ENCODE peak calls at places on chromosome 19, in five cellular contexts. F is MM.1S, D is K562, A is neural progenitor cell, G is kidney. T is an unnamed sample.

GRCh38 chr19:15875075-15875474 is 22.8 kb downstream of the CYP4F2 start:
- DNase-seq in D (no peak), F (no peak), G (no peak), A (no peak), T (no peak)

GRCh38 chr19:54252243-54252642 is 4.8 kb downstream of the LILRB5 start:
- DNase-seq in F (no peak), G (no peak), A (no peak), D (no peak), T (no peak)

GRCh38 chr19:35545001-35545854 is at the start of gene TMEM147:
- DNase-seq in G (peak; percentile 98), F (peak; percentile 89), A (peak; percentile 96), D (peak; percentile 94), T (no peak)

GRCh38 chr19:19447536-19448237 is 42.2 kb downstream of the GATAD2A start:
- DNase-seq in F (no peak), G (peak; percentile 59), A (no peak), D (no peak), T (no peak)

GRCh38 chr19:3968556-3969434 is 2.1 kb downstream of the DAPK3 start:
- DNase-seq in G (peak; percentile 96), D (peak; percentile 64), A (peak; percentile 96), F (no peak), T (peak; percentile 88)

GRCh38 chr19:27966390-27966816 is 1246.5 kb downstream of the UQCRFS1 start:
- DNase-seq in G (no peak), D (peak; percentile 18), A (peak; percentile 19), F (peak; percentile 41), T (no peak)

GRCh38 chr19:17346109-17346671 is 8.8 kb downstream of the GTPBP3 start:
- DNase-seq in D (peak; percentile 86), G (peak; percentile 89), A (peak; percentile 83), F (peak; percentile 69), T (no peak)

GRCh38 chr19:35169226-35169995 is 14.9 kb downstream of the FXYD5 start:
- DNase-seq in A (no peak), F (no peak), D (no peak), G (no peak), T (no peak)

DNA sequence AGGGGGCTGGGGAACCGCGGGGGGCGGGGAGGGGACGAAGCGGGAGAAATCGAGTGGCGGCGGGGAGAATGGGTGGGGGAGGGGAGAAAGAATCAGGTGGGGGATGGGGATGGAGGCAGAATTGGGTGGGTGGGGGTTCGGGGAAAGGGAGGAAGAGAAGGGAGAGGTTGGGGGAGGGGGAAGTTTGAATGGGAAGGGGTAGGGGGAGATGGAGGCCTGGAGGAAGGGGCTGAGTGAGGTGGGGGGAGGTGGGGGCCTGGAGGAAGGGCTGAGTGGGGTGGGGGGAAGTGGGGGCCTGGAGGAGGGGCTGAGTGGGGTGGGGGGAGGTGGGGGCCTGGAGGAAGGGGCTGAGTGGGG is 391 bp upstream of the ADAMTS10 start:
- DNase-seq in D (no peak), A (no peak), F (no peak), G (no peak), T (no peak)
- H3K9ac ChIP-seq in D (no peak overlapping the region), A (no peak overlapping the region), F (no peak overlapping the region), G (no peak overlapping the region), T (peak overlapping the region; percentile 59)

GRCh38 chr19:1856698-1857603 is 6.4 kb downstream of the KLF16 start:
- DNase-seq in A (peak; percentile 44), D (peak; percentile 95), G (peak; percentile 95), F (peak; percentile 82), T (no peak)

GRCh38 chr19:1855040-1855827 is 7.0 kb upstream of the REXO1 start:
- DNase-seq in D (peak; percentile 94), G (peak; percentile 97), A (peak; percentile 93), F (peak; percentile 93), T (no peak)

GRCh38 chr19:1855828-1856255 is 7.5 kb downstream of the KLF16 start:
- DNase-seq in D (peak; percentile 40), F (peak; percentile 39), A (no peak), G (peak; percentile 78), T (no peak)

GRCh38 chr19:1857648-1858326 is 5.6 kb downstream of the KLF16 start:
- DNase-seq in D (peak; percentile 35), F (no peak), A (no peak), G (peak; percentile 80), T (no peak)

DNA sequence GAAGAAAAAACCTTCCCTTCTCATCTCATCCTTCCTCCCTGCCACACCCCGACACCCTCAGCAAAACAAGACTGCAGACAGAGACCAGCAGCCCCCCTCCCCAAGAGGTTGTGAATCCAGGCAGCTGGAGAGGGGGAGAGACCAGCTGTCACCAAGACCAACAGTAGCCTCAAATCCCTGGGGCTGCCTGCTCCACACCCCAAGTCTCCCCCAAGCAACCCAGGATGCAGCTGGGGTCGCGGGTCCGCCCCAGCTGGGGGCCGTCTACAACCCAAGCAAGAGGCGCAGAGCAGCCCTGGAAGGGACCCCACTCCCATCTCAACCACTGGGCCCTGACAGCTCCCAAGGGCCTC is 7.1 kb downstream of the KLF16 start:
- DNase-seq in G (no peak), A (no peak), D (peak; percentile 20), F (no peak), T (no peak)
- H3K9ac ChIP-seq in G (no peak overlapping the region), A (no peak overlapping the region), D (peak overlapping the region; percentile 83), F (peak overlapping the region; percentile 80), T (no peak overlapping the region)

GRCh38 chr19:45955905-45956608 is 17.6 kb downstream of the NOVA2 start:
- DNase-seq in A (no peak), D (no peak), F (no peak), G (peak; percentile 83), T (no peak)
- H3K9ac ChIP-seq in A (no peak overlapping the region), D (no peak overlapping the region), F (no peak overlapping the region), G (no peak overlapping the region), T (no peak overlapping the region)

GRCh38 chr19:13119654-13120053 is 1.6 kb downstream of the NACC1 start:
- DNase-seq in D (no peak), A (no peak), G (no peak), F (no peak), T (no peak)
- H3K9ac ChIP-seq in D (peak overlapping the region; percentile 62), A (no peak overlapping the region), G (no peak overlapping the region), F (no peak overlapping the region), T (peak overlapping the region; percentile 97)

GRCh38 chr19:6587093-6587820 is 3.7 kb downstream of the CD70 start:
- DNase-seq in A (peak; percentile 43), G (no peak), D (peak; percentile 40), F (no peak), T (no peak)
- H3K9ac ChIP-seq in A (no peak overlapping the region), G (no peak overlapping the region), D (peak overlapping the region; percentile 25), F (no peak overlapping the region), T (no peak overlapping the region)

GRCh38 chr19:39131255-39131755 is 5.7 kb downstream of the PAK4 start:
- DNase-seq in D (no peak), F (no peak), G (peak; percentile 84), A (no peak), T (no peak)
- H3K9ac ChIP-seq in D (no peak overlapping the region), F (no peak overlapping the region), G (no peak overlapping the region), A (no peak overlapping the region), T (no peak overlapping the region)

GRCh38 chr19:13905634-13906524 is at the start of the genes BRME1 and CC2D1A:
- DNase-seq in G (peak; percentile 98), F (peak; percentile 95), A (peak; percentile 95), D (peak; percentile 98), T (peak; percentile 24)
- H3K9ac ChIP-seq in G (peak within 1 kb of the TSS; percentile 45), F (peak within 1 kb of the TSS; percentile 78), A (no peak within 1 kb of the TSS), D (peak within 1 kb of the TSS; percentile 79), T (peak within 1 kb of the TSS; percentile 85)

GRCh38 chr19:44903602-44904425 is 1.8 kb upstream of the APOE start:
- DNase-seq in A (peak; percentile 73), G (peak; percentile 86), F (peak; percentile 58), D (peak; percentile 86), T (no peak)
- H3K9ac ChIP-seq in A (no peak overlapping the region), G (no peak overlapping the region), F (no peak overlapping the region), D (no peak overlapping the region), T (no peak overlapping the region)

T was measured in SK-N-MC.